ENCODE peak calls at places on chromosomes 11 and 22, in four cellular contexts. U, F, G and Y are unnamed samples.

GRCh38 chr11:117816151-117816741 is 8.3 kb downstream of the FXYD2 start:
- DNase-seq in G (no peak), U (no peak), F (peak), Y (no peak)

GRCh38 chr11:2510626-2511402 is 66.0 kb downstream of the KCNQ1 start:
- DNase-seq in U (peak), G (peak), F (no peak), Y (no peak)

GRCh38 chr11:31050061-31050790 is 319.3 kb downstream of the DCDC1 start:
- DNase-seq in F (no peak), G (no peak), U (no peak), Y (no peak)

GRCh38 chr11:95338430-95338991 is 107.5 kb upstream of the SESN3 start:
- DNase-seq in F (no peak), G (no peak), U (no peak), Y (no peak)

GRCh38 chr22:25782831-25783230 is 40.8 kb downstream of the MYO18B start:
- DNase-seq in G (no peak), F (no peak), U (no peak), Y (no peak)

GRCh38 chr22:12601870-12602779 is 2925.9 kb upstream of the OR11H1 start:
- DNase-seq in U (peak), G (no peak), F (peak), Y (no peak)

GRCh38 chr11:102426000-102426399 is 26.6 kb downstream of the TMEM123 start:
- DNase-seq in U (no peak), F (no peak), G (no peak), Y (no peak)

GRCh38 chr22:32327066-32327465 is 30.6 kb upstream of the RFPL3 start:
- DNase-seq in G (no peak), U (no peak), F (no peak), Y (no peak)

GRCh38 chr11:129436573-129436972 is 60.9 kb downstream of the BARX2 start:
- DNase-seq in U (no peak), F (no peak), G (no peak), Y (no peak)

GRCh38 chr22:35846804-35847203 is 129.1 kb downstream of the APOL5 start:
- DNase-seq in G (no peak), U (no peak), F (no peak), Y (no peak)
- TF ChIP-seq ETV6 in G (no peak), U (no peak), F (no peak), Y (no peak)

DNA sequence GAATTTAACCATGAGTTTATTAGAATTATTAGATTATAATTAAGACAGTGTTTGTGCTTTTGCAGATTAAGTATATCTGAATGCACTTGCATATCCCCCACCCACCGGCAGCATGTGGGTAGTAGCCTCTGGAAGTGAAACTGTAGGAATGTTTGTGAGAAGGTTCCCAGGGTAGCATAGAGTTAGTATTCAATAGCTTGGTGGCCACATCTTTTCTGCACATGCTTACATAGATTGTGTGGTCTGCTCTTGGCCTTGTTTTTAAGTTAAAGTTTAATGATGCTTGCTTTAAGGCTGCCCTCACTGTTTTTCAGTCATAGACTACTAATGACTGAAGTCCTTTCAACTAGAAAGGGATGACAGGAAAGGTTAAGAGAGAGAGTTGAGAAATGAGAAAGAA is 137.0 kb downstream of the ARHGAP42 start:
- DNase-seq in G (no peak), U (no peak), F (no peak), Y (no peak)
- TF ChIP-seq ETV6 in G (no peak), U (no peak), F (no peak), Y (no peak)

GRCh38 chr22:41296826-41297667 is 4.3 kb upstream of the ZC3H7B start:
- DNase-seq in G (no peak), U (no peak), F (peak), Y (no peak)

GRCh38 chr22:41300661-41301060 is 664 bp upstream of the ZC3H7B start:
- DNase-seq in U (no peak), F (no peak), G (no peak), Y (no peak)

GRCh38 chr22:41302016-41302767 is 867 bp downstream of the ZC3H7B start:
- DNase-seq in G (peak), F (no peak), U (peak), Y (no peak)

GRCh38 chr22:41305646-41306045 is 4.3 kb downstream of the ZC3H7B start:
- DNase-seq in U (no peak), F (no peak), G (no peak), Y (no peak)

DNA sequence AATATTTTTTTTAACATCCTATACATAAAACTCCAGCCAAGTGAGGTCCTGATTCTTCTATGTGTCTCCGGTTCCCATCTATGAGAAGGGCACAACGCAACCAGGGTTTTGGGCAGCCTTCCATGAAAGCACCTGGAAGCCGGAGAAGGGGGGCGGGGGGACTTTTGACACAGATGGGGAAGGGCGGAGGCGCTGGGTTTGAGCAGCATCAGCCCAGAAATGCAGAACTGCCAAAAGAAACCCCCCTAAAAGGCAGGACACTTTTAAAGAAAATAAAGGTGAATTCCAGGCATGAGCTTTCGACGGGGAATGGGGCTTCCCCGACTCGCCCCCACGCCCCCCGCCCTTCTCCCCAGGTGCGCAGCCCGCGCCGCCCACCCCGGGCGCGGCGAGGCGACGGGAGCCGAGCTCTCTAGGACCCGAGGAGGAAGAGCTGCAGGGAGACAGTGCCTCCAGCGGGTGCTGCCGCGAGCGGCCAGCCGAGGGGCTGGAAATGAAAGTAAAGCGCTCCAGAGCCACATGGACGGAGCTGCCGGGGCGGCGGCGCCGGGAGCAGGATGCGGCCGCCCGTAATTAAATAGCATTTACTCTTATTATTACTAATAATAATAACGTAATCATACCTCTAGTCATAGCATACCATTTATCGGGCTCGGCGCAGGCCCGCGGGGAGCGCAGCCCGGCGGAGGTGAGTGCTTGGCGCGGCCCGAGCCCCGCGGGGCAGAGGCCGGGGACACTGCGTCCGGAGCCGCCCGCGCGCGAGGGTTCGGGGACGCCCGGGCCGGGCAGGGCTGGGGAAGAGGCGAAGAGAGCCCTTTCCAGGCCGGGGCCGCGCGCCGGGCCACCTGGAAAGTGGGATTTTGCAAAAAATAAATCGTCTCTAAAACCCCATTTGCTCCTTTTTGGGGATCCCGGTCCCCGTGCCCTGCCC is at the start of gene ZC3H7B:
- DNase-seq in U (peak), F (peak), G (peak), Y (peak)
- TF ChIP-seq ETV6 in U (no peak), F (no peak), G (no peak), Y (no peak)

DNA sequence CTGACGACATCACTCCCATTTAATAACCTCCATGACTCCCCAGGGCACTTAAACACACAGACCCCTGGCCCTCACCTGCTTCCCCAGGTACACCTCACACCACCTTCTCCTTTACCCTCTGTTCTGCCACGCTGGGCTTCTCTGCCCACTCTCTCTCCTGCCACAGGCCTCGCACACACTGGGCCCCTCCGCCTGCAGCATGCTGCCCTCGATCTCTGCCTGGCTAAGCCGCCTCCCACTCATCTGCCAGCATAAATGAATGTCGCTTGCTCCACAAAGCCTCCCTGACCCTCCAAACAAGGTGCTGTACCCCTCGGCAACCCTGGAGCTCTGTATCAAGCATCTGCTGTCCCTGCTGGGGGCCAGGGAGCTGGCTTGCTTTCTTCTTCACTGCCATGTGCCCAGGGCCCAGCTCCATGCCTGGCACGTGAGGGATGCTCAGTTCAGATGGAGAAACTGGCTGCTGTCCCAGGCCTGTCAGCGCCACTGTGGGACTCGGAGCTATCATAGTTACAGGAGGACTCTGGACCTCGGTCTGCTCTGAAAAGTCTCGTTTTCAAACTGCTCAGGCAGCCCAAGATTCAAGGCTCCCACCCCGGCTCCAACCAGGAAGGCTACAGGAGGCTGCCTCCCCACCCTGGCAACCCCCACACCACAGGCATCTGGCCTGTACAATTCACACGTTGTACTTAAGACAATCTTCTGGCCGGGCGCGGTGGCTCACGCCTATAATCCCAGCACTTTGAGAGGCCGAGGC is 11.9 kb downstream of the TTLL1 start:
- DNase-seq in U (no peak), F (no peak), G (no peak), Y (no peak)
- TF ChIP-seq ETV6 in U (no peak), F (no peak), G (no peak), Y (no peak)

GRCh38 chr11:135069884-135070283 is 657.8 kb upstream of the B3GAT1 start:
- DNase-seq in U (no peak), F (no peak), G (no peak), Y (no peak)

GRCh38 chr11:135074397-135074998 is 662.5 kb upstream of the B3GAT1 start:
- DNase-seq in F (no peak), G (no peak), U (no peak), Y (no peak)

GRCh38 chr11:135075740-135076139 is 663.7 kb upstream of the B3GAT1 start:
- DNase-seq in F (peak), U (peak), G (peak), Y (no peak)

GRCh38 chr11:135073870-135074269 is 661.8 kb upstream of the B3GAT1 start:
- DNase-seq in U (no peak), G (no peak), F (no peak), Y (no peak)

DNA sequence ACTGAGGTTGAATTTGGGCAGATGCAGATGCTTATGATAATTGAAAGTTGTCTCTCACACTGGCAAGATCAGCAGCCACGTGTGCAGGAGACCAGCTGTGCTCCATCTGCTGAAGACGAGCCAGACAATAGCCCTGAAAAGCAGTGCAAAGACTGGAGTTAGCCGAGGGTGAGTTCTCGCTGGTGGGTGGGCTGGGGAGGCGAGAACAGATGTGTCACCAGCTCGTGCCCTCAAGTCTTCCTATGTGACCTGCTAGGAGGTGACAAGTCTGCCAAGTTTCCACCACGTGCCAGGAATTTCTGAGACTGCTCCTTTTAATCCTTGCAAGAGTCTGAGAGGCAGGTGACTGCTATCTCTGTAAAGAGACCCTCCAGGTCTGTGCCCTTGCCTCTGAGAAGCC is 661.4 kb upstream of the B3GAT1 start:
- DNase-seq in U (no peak), F (no peak), G (no peak), Y (no peak)
- TF ChIP-seq ETV6 in U (no peak), F (no peak), G (no peak), Y (no peak)

GRCh38 chr11:72174299-72175070 is 17.5 kb upstream of the FOLR1 start:
- DNase-seq in U (no peak), F (no peak), G (no peak), Y (no peak)

GRCh38 chr11:72179049-72179803 is 12.7 kb upstream of the FOLR1 start:
- DNase-seq in G (no peak), U (no peak), F (no peak), Y (no peak)

DNA sequence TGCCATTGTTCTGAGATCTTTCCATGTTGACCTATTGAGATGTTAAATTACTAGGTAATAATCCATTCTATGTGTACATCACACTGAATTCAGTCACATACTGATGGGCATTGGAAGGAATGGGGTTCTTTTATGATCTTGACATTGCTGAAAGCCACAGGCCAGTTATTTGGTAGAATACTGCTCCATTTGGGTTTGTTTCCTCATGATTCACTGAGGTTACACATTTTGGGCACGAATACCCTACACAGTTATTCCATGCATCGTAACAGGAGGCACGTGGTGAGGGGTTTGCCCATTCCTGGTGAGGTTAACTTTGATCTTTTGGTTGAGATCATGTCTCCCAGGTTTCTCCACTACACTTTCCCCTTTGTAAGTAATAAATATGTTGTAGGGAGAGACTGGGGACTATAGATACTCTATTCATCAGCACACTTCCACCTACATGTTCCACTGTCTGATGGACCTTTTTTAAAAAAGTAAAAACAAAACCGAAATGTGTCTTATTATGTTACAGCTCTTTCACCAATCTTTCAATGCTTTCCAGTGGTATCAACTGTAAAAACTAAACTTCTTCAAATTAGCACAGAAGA is 12.0 kb upstream of the FOLR1 start:
- DNase-seq in U (no peak), G (no peak), F (no peak), Y (no peak)
- TF ChIP-seq ETV6 in U (no peak), G (no peak), F (no peak), Y (no peak)

DNA sequence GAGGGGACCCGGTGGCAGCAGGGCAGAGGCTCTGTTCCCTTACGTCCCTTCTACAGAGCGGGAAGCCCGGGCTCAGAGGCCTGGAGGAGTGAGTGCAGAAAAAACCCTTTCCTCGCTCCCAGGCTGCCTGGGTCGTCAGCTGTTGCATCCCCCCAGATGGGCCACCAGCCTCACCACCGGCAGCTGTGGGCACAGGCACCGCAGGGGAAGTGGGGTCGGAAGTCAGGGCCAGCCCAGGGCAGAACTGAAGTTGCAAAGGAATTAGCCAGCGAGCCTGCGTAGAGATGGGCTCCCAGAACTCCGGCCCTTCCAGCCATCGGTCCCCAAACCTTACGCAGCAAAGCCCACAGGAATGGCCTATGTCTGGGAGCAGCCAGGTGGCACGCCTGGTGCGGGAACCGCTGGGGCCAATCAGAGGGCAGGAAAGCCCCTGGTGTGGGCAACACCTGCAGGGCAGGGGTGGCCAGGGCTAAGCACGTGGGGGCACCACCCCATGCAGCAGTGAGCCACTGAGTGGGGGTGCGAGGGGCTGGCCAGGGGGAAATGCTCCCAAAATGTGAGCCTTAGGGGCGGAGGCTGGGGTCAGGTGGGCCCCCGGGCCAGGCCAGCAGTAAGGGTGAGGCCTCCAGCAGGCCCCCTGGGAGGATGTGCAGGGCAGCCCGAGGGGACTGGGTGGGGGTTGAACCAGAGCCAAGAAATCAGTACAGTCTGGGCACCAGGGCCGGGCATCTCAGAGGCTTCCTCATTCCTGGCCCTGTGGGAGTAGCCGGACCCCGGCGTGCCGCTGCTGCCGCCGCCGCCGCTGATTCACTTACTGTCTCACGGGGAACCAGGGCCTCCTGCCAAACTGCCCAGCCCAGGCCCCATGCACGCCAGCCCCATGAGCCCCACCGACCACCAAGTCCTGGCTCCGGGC is 58.2 kb downstream of the WNT7B start:
- DNase-seq in F (no peak), G (no peak), U (no peak), Y (no peak)
- TF ChIP-seq ETV6 in F (no peak), G (no peak), U (no peak), Y (no peak)

GRCh38 chr22:22798716-22799115 is 88.9 kb upstream of the IGLL5 start:
- DNase-seq in F (no peak), U (no peak), G (no peak), Y (no peak)
- TF ChIP-seq ETV6 in F (no peak), U (no peak), G (no peak), Y (no peak)

GRCh38 chr22:23767303-23767672 is 484 bp downstream of the CHCHD10 start:
- DNase-seq in F (no peak), G (no peak), U (peak), Y (no peak)

GRCh38 chr22:23767673-23768548 is at the start of gene CHCHD10:
- DNase-seq in F (peak), U (peak), G (peak), Y (no peak)

GRCh38 chr22:23763579-23764331 is 965 bp downstream of the C22orf15 start:
- DNase-seq in U (peak), F (no peak), G (peak), Y (no peak)

GRCh38 chr22:23762866-23763578 is at the start of gene C22orf15:
- DNase-seq in G (peak), F (no peak), U (no peak), Y (no peak)

GRCh38 chr22:23764931-23765881 is 2.4 kb downstream of the C22orf15 start:
- DNase-seq in G (no peak), F (no peak), U (no peak), Y (no peak)
- TF ChIP-seq ETV6 in G (no peak), F (no peak), U (no peak), Y (no peak)

GRCh38 chr11:61499816-61500491 is 8.6 kb upstream of the LRRC10B start:
- DNase-seq in F (no peak), U (no peak), G (no peak), Y (no peak)
- TF ChIP-seq ETV6 in F (no peak), U (no peak), G (no peak), Y (no peak)